ENCODE peak calls at places on chromosomes 11 and 22, in seven cellular contexts. W is WTC11; E is stimulated activated CD4-positive, alpha-beta T cell treated with anti-CD3 and anti-CD28 coated beads, Interleukin-2, amount 100 ng/mL, for 48 hours; F is skeletal muscle cell; C is mucosa of gallbladder; R is T1000; M is right atrium auricular region. D is an unnamed sample.

GRCh38 chr22:44098021-44098739 is 74.1 kb downstream of the PARVB start:
- DNase-seq in C (no peak), F (no peak), M (no peak), W (no peak), E (no peak), R (no peak), D (no peak)

GRCh38 chr11:67274768-67275605 is 8.7 kb downstream of the GRK2 start:
- DNase-seq in E (no peak), R (no peak), W (peak), M (no peak), C (no peak), F (no peak), D (peak)

GRCh38 chr11:13354335-13354734 is 76.7 kb downstream of the BMAL1 start:
- DNase-seq in F (no peak), R (no peak), W (peak), C (no peak), M (no peak), E (no peak), D (no peak)

GRCh38 chr22:38973289-38974169 is 8.6 kb upstream of the APOBEC3B start:
- DNase-seq in W (peak), E (peak), C (peak), F (no peak), R (no peak), M (no peak), D (no peak)

GRCh38 chr11:32353884-32354283 is 81.5 kb downstream of the WT1 start:
- DNase-seq in F (no peak), R (no peak), C (no peak), E (no peak), M (no peak), W (no peak), D (no peak)

GRCh38 chr22:47173535-47174021 is 411.1 kb downstream of the TBC1D22A start:
- DNase-seq in C (no peak), E (no peak), M (no peak), W (peak), R (no peak), F (no peak), D (peak)

GRCh38 chr11:118009821-118010737 is 23.9 kb downstream of the IL10RA start:
- DNase-seq in C (no peak), M (peak), R (no peak), F (no peak), W (no peak), E (no peak), D (no peak)

GRCh38 chr11:134331565-134332188 is at the start of gene GLB1L2:
- DNase-seq in W (peak), C (peak), M (no peak), E (peak), F (no peak), R (no peak), D (peak)

GRCh38 chr22:30704978-30705377 is 10.3 kb downstream of the OSBP2 start:
- DNase-seq in F (no peak), M (no peak), C (no peak), E (no peak), W (no peak), R (no peak), D (no peak)

GRCh38 chr11:69831985-69832384 is 12.8 kb upstream of the FGF3 start:
- DNase-seq in W (no peak), C (no peak), F (no peak), M (no peak), E (no peak), R (no peak), D (no peak)

GRCh38 chr11:41508121-41508520 is 48.7 kb upstream of the LRRC4C start:
- DNase-seq in C (no peak), E (no peak), R (no peak), W (no peak), F (no peak), M (no peak), D (no peak)

GRCh38 chr22:38843716-38844660 is at the start of gene NPTXR:
- DNase-seq in C (peak), E (no peak), F (no peak), R (peak), M (no peak), W (peak), D (peak)

GRCh38 chr22:46931881-46932280 is 169.4 kb downstream of the TBC1D22A start:
- DNase-seq in C (no peak), R (no peak), W (no peak), F (no peak), M (peak), E (no peak), D (no peak)

GRCh38 chr11:101567086-101567485 is 16.7 kb downstream of the TRPC6 start:
- DNase-seq in F (no peak), R (no peak), M (no peak), E (no peak), C (no peak), W (peak), D (no peak)

GRCh38 chr11:6626971-6627761 is 7.9 kb upstream of the TPP1 start:
- DNase-seq in M (no peak), E (no peak), R (no peak), F (no peak), W (no peak), C (no peak), D (no peak)

GRCh38 chr11:83392556-83392955 is 106.4 kb upstream of the CCDC90B start:
- DNase-seq in E (no peak), F (no peak), R (no peak), M (no peak), W (no peak), C (no peak), D (no peak)

GRCh38 chr11:103109818-103110388 is 677 bp downstream of the DYNC2H1 start:
- DNase-seq in C (no peak), F (no peak), W (peak), R (no peak), M (no peak), E (no peak), D (peak)

GRCh38 chr11:62445314-62445740 is 26.5 kb downstream of the SCGB1A1 start:
- DNase-seq in F (no peak), R (no peak), E (no peak), M (peak), C (peak), W (no peak), D (no peak)

GRCh38 chr22:26756675-26757293 is 99.4 kb downstream of the MIAT start:
- DNase-seq in M (peak), C (peak), F (peak), R (peak), E (peak), W (peak), D (peak)

GRCh38 chr11:85663080-85663729 is 1.7 kb downstream of the CREBZF start:
- DNase-seq in E (no peak), M (no peak), C (no peak), R (no peak), F (no peak), W (no peak), D (no peak)

GRCh38 chr11:26187639-26188038 is 144.3 kb upstream of the ANO3 start:
- DNase-seq in R (no peak), C (no peak), M (no peak), W (no peak), E (no peak), F (no peak), D (peak)

GRCh38 chr11:121437018-121437685 is 15.0 kb upstream of the SORL1 start:
- DNase-seq in E (no peak), M (no peak), C (no peak), R (no peak), W (no peak), F (peak), D (no peak)

GRCh38 chr11:1505480-1505879 is 18.9 kb upstream of the MOB2 start:
- DNase-seq in R (no peak), W (peak), E (no peak), F (no peak), C (no peak), M (no peak), D (no peak)

GRCh38 chr11:11403763-11404725 is 51.0 kb upstream of the CSNK2A3 start:
- DNase-seq in W (no peak), M (no peak), F (no peak), E (no peak), R (no peak), C (no peak), D (peak)

GRCh38 chr22:20656516-20656901 is 117.4 kb upstream of the SERPIND1 start:
- DNase-seq in M (no peak), C (no peak), F (no peak), E (no peak), R (peak), W (no peak), D (no peak)

GRCh38 chr22:37696657-37697539 is at the start of gene TRIOBP:
- DNase-seq in F (peak), E (peak), W (peak), M (peak), C (peak), R (peak), D (peak)

GRCh38 chr11:96338910-96339703 is 3.9 kb downstream of the MAML2 start:
- DNase-seq in E (no peak), F (no peak), R (no peak), M (peak), W (no peak), C (no peak), D (peak)

GRCh38 chr11:114291381-114291780 is 4.8 kb upstream of the NNMT start:
- DNase-seq in E (no peak), R (no peak), F (peak), W (no peak), M (no peak), C (no peak), D (no peak)

GRCh38 chr11:20609727-20610707 is 10.6 kb downstream of the SLC6A5 start:
- DNase-seq in R (no peak), C (peak), M (peak), F (peak), W (peak), E (peak), D (peak)

GRCh38 chr11:119320593-119321524 is 3.9 kb upstream of the MCAM start:
- DNase-seq in E (no peak), F (no peak), M (no peak), R (no peak), C (no peak), W (peak), D (peak)

GRCh38 chr11:118168751-118169150 is 7.7 kb downstream of the SCN2B start:
- DNase-seq in W (no peak), F (no peak), M (no peak), E (no peak), C (no peak), R (no peak), D (no peak)

GRCh38 chr11:96607890-96608558 is 218.2 kb downstream of the JRKL start:
- DNase-seq in R (no peak), M (no peak), E (no peak), W (no peak), F (no peak), C (no peak), D (no peak)

GRCh38 chr11:95245038-95245437 is 14.0 kb upstream of the SESN3 start:
- DNase-seq in M (no peak), F (peak), W (no peak), C (no peak), E (no peak), R (no peak), D (no peak)

GRCh38 chr11:17537261-17537660 is 7.0 kb downstream of the USH1C start:
- DNase-seq in E (no peak), F (no peak), M (no peak), R (no peak), W (no peak), C (no peak), D (no peak)

GRCh38 chr11:109728056-109728455 is 306.1 kb downstream of the C11orf87 start:
- DNase-seq in E (no peak), C (no peak), W (no peak), R (no peak), F (no peak), M (no peak), D (no peak)